ENCODE peak calls at places on chromosomes 12 and 14, in four cellular contexts. B is ovary; W is SK-N-SH; K is stimulated activated naive CD8-positive, alpha-beta T cell treated with anti-CD3 and anti-CD28 coated beads, Interleukin-15, Interleukin-2, amounts not matched to agents 100 U/mL and 50 U/mL, for 24 hours. S is an unnamed sample.

GRCh38 chr14:72730468-72730867 is 163.4 kb downstream of the DPF3 start:
- DNase-seq in B (no peak), W (no peak), K (no peak), S (no peak)

GRCh38 chr12:99960312-99960711 is 24.4 kb downstream of the ANKS1B start:
- DNase-seq in B (no peak), W (peak), K (no peak), S (no peak)

GRCh38 chr12:99444859-99445316 is 202.7 kb upstream of the GARIN6 start:
- DNase-seq in B (no peak), W (no peak), K (no peak), S (no peak)

GRCh38 chr12:76032043-76032981 is 736 bp upstream of the PHLDA1 start:
- DNase-seq in B (peak), W (peak), K (peak), S (no peak)

GRCh38 chr12:11545438-11546330 is 103.8 kb upstream of the ETV6 start:
- DNase-seq in B (no peak), W (peak), K (peak), S (no peak)

GRCh38 chr14:60102389-60102788 is 10.7 kb downstream of the PCNX4 start:
- DNase-seq in B (no peak), W (no peak), K (no peak), S (no peak)

GRCh38 chr14:101760138-101761011 is 1.1 kb upstream of the PPP2R5C start:
- DNase-seq in B (peak), W (peak), K (peak), S (peak)

GRCh38 chr12:124745468-124745890 is 118.2 kb downstream of the SCARB1 start:
- DNase-seq in B (no peak), W (no peak), K (no peak), S (no peak)

GRCh38 chr14:39267592-39268112 is 33.9 kb downstream of the MIA2 start:
- DNase-seq in B (no peak), W (no peak), K (no peak), S (no peak)

GRCh38 chr12:100141666-100141997 is 1.0 kb downstream of the BLTP3B start:
- DNase-seq in B (peak), W (no peak), K (peak), S (no peak)

GRCh38 chr14:72186461-72187035 is 254.3 kb downstream of the RGS6 start:
- DNase-seq in B (no peak), W (no peak), K (no peak), S (no peak)

GRCh38 chr12:12266389-12266872 is 413 bp downstream of the LRP6 start:
- DNase-seq in B (no peak), W (peak), K (no peak), S (peak)

GRCh38 chr14:61568572-61569011 is 126.7 kb upstream of the HIF1A start:
- DNase-seq in B (no peak), W (no peak), K (peak), S (no peak)

GRCh38 chr14:28542040-28542439 is 224.5 kb upstream of the FOXG1 start:
- DNase-seq in B (no peak), W (no peak), K (no peak), S (no peak)

GRCh38 chr12:76103958-76104357 is 19.5 kb upstream of the NAP1L1 start:
- DNase-seq in B (no peak), W (no peak), K (no peak), S (no peak)

GRCh38 chr12:108699955-108700563 is 31.3 kb downstream of the CORO1C start:
- DNase-seq in B (no peak), W (no peak), K (no peak), S (no peak)

GRCh38 chr12:96719671-96720362 is 187.2 kb upstream of the NEDD1 start:
- DNase-seq in B (no peak), W (no peak), K (no peak), S (no peak)

GRCh38 chr12:71640316-71640715 is 23.3 kb downstream of the ZFC3H1 start:
- DNase-seq in B (no peak), W (no peak), K (no peak), S (no peak)

GRCh38 chr14:98758440-98758839 is 513.6 kb downstream of the BCL11B start:
- DNase-seq in B (no peak), W (no peak), K (no peak), S (no peak)

GRCh38 chr14:73477618-73478266 is 13.0 kb upstream of the RIOX1 start:
- DNase-seq in B (no peak), W (no peak), K (no peak), S (no peak)

GRCh38 chr14:24365600-24366374 is 2.2 kb upstream of the NFATC4 start:
- DNase-seq in B (peak), W (peak), K (peak), S (peak)

GRCh38 chr14:105999361-106000028 is 473.1 kb downstream of the TMEM121 start:
- DNase-seq in B (peak), W (no peak), K (peak), S (peak)